ENCODE peak calls at places on chromosomes 13 and 19, in eight cellular contexts. F, C, D, X, Y, Z, W and J are unnamed samples.
A peak's percentile ranks its signal among the peaks of the same experiment; 100 is the strongest.

GRCh38 chr13:65488606-65489005 is 1741.5 kb downstream of the PCDH9 start:
- DNase-seq in F (no peak), C (no peak), D (peak; percentile 76), X (no peak), Y (no peak), Z (no peak), W (no peak), J (no peak)

GRCh38 chr13:51047434-51048165 is 63.5 kb downstream of the C13orf42 start:
- DNase-seq in F (no peak), C (no peak), D (peak; percentile 24), X (no peak), Y (no peak), Z (no peak), W (no peak), J (no peak)

GRCh38 chr13:48403151-48403631 is 9.7 kb downstream of the LPAR6 start:
- DNase-seq in F (peak; percentile 39), C (no peak), D (peak; percentile 87), X (no peak), Y (no peak), Z (no peak), W (peak; percentile 16), J (no peak)

GRCh38 chr13:36332986-36333385 is 13.2 kb downstream of the SPART start:
- DNase-seq in F (no peak), C (no peak), D (no peak), X (no peak), Y (no peak), Z (no peak), W (no peak), J (no peak)

GRCh38 chr13:23161176-23161825 is 19.5 kb upstream of the SGCG start:
- DNase-seq in F (no peak), C (no peak), D (no peak), X (no peak), Y (no peak), Z (no peak), W (no peak), J (no peak)

GRCh38 chr19:40474737-40475136 is 7.9 kb downstream of the SPTBN4 start:
- DNase-seq in F (no peak), C (no peak), D (no peak), X (no peak), Y (no peak), Z (no peak), W (no peak), J (no peak)

GRCh38 chr13:110971486-110971885 is 56.6 kb upstream of the ANKRD10 start:
- DNase-seq in F (no peak), C (no peak), D (no peak), X (no peak), Y (no peak), Z (no peak), W (no peak), J (no peak)

GRCh38 chr13:98141938-98142426 is 912 bp upstream of the FARP1 start:
- DNase-seq in F (no peak), C (peak; percentile 18), D (no peak), X (no peak), Y (no peak), Z (peak; percentile 66), W (no peak), J (no peak)

GRCh38 chr19:1852294-1852646 is 4.0 kb upstream of the REXO1 start:
- DNase-seq in F (no peak), C (no peak), D (no peak), X (no peak), Y (no peak), Z (no peak), W (no peak), J (no peak)

GRCh38 chr13:74886496-74886895 is 595.5 kb downstream of the TBC1D4 start:
- DNase-seq in F (no peak), C (no peak), D (no peak), X (peak; percentile 31), Y (no peak), Z (no peak), W (no peak), J (no peak)

GRCh38 chr13:20209937-20210336 is 17.2 kb upstream of the GJB2 start:
- DNase-seq in F (no peak), C (no peak), D (no peak), X (no peak), Y (no peak), Z (no peak), W (no peak), J (no peak)

GRCh38 chr19:4556574-4557185 is 2.8 kb downstream of the SEMA6B start:
- DNase-seq in F (no peak), C (peak; percentile 87), D (no peak), X (no peak), Y (no peak), Z (peak; percentile 53), W (no peak), J (peak; percentile 86)

GRCh38 chr13:53191091-53191490 is 162.5 kb downstream of the OLFM4 start:
- DNase-seq in F (no peak), C (no peak), D (no peak), X (no peak), Y (no peak), Z (no peak), W (no peak), J (peak; percentile 30)

GRCh38 chr19:38507551-38508127 is 74.1 kb downstream of the RYR1 start:
- DNase-seq in F (no peak), C (no peak), D (no peak), X (no peak), Y (no peak), Z (no peak), W (no peak), J (no peak)

GRCh38 chr13:50060718-50061117 is 45.5 kb downstream of the KCNRG start:
- DNase-seq in F (no peak), C (no peak), D (no peak), X (no peak), Y (no peak), Z (no peak), W (no peak), J (no peak)

GRCh38 chr19:5691205-5691929 is 1.3 kb downstream of the RPL36 start:
- DNase-seq in F (peak; percentile 28), C (peak; percentile 51), D (no peak), X (no peak), Y (peak; percentile 35), Z (peak; percentile 78), W (no peak), J (peak; percentile 27)

GRCh38 chr19:7456964-7457541 is 31.8 kb downstream of the PEX11G start:
- DNase-seq in F (no peak), C (no peak), D (no peak), X (no peak), Y (no peak), Z (no peak), W (no peak), J (no peak)

GRCh38 chr19:14103310-14103709 is 12.8 kb upstream of the SAMD1 start:
- DNase-seq in F (no peak), C (no peak), D (no peak), X (no peak), Y (no peak), Z (peak; percentile 77), W (no peak), J (no peak)